ENCODE peak calls at places on chromosomes 16 and 17, in five cellular contexts. A is A549, J is sigmoid colon, N is tibial nerve, X is transverse colon. D is an unnamed sample.

GRCh38 chr17:35684046-35684802 is 47.2 kb upstream of the RASL10B start:
- DNase-seq in A (no peak), J (no peak), N (no peak), X (no peak), D (no peak)

GRCh38 chr17:80811181-80812105 is 180.2 kb upstream of the CHMP6 start:
- DNase-seq in A (no peak), J (peak; percentile 52), N (no peak), X (peak; percentile 8), D (no peak)

GRCh38 chr17:29163563-29163962 is 16.6 kb downstream of the MYO18A start:
- DNase-seq in A (no peak), J (no peak), N (no peak), X (no peak), D (no peak)

GRCh38 chr16:69444873-69445517 is 20.6 kb downstream of the CYB5B start:
- DNase-seq in A (no peak), J (no peak), N (no peak), X (no peak), D (no peak)

GRCh38 chr17:48541036-48541573 is 3.8 kb downstream of the HOXB2 start:
- DNase-seq in A (no peak), J (no peak), N (no peak), X (no peak), D (no peak)

GRCh38 chr17:62757518-62757951 is 50.6 kb downstream of the MARCHF10 start:
- DNase-seq in A (no peak), J (no peak), N (no peak), X (no peak), D (no peak)

GRCh38 chr16:24838554-24839266 is 7.1 kb upstream of the SLC5A11 start:
- DNase-seq in A (peak; percentile 37), J (no peak), N (peak; percentile 39), X (peak; percentile 26), D (no peak)

GRCh38 chr16:57803413-57803990 is 1.2 kb upstream of the KIFC3 start:
- DNase-seq in A (no peak), J (no peak), N (no peak), X (no peak), D (no peak)

GRCh38 chr17:59611503-59611902 is 8.2 kb upstream of the CLTC start:
- DNase-seq in A (no peak), J (no peak), N (no peak), X (no peak), D (no peak)

GRCh38 chr16:7849891-7850290 is 517.2 kb downstream of the RBFOX1 start:
- DNase-seq in A (no peak), J (no peak), N (no peak), X (no peak), D (no peak)

GRCh38 chr17:71183083-71183697 is 937.6 kb upstream of the SOX9 start:
- DNase-seq in A (no peak), J (no peak), N (no peak), X (no peak), D (no peak)

GRCh38 chr17:28684963-28685362 is 23.0 kb downstream of the SUPT6H start:
- DNase-seq in A (peak; percentile 63), J (peak; percentile 79), N (peak; percentile 23), X (peak; percentile 35), D (peak; percentile 44)

GRCh38 chr17:39014795-39015545 is 47.8 kb upstream of the FBXO47 start:
- DNase-seq in A (no peak), J (no peak), N (no peak), X (no peak), D (no peak)

GRCh38 chr17:50056217-50056960 is 479 bp downstream of the ITGA3 start:
- DNase-seq in A (no peak), J (peak; percentile 84), N (no peak), X (peak; percentile 71), D (peak; percentile 74)

GRCh38 chr16:89257757-89258465 is 40.4 kb downstream of the ZNF778 start:
- DNase-seq in A (no peak), J (no peak), N (no peak), X (no peak), D (no peak)

GRCh38 chr17:83176956-83177583 is 97.7 kb downstream of the METRNL start:
- DNase-seq in A (no peak), J (peak; percentile 52), N (no peak), X (no peak), D (no peak)

GRCh38 chr17:10776372-10776771 is 27.5 kb downstream of the TMEM238L start:
- DNase-seq in A (no peak), J (peak; percentile 5), N (no peak), X (no peak), D (no peak)

GRCh38 chr16:88412766-88413165 is 30.0 kb downstream of the ZNF469 start:
- DNase-seq in A (no peak), J (no peak), N (no peak), X (no peak), D (no peak)

GRCh38 chr17:66533572-66533971 is 231.2 kb downstream of the PRKCA start:
- DNase-seq in A (no peak), J (peak; percentile 73), N (no peak), X (no peak), D (no peak)

GRCh38 chr16:51419768-51420167 is 268.7 kb upstream of the SALL1 start:
- DNase-seq in A (no peak), J (no peak), N (no peak), X (no peak), D (no peak)

GRCh38 chr16:27328937-27329336 is 15.2 kb downstream of the IL4R start:
- DNase-seq in A (no peak), J (peak; percentile 52), N (no peak), X (no peak), D (no peak)

GRCh38 chr16:83441523-83441922 is 366.3 kb upstream of the HSBP1 start:
- DNase-seq in A (no peak), J (no peak), N (no peak), X (no peak), D (no peak)

GRCh38 chr17:33334703-33335102 is 41.6 kb upstream of the ASIC2 start:
- DNase-seq in A (no peak), J (no peak), N (no peak), X (no peak), D (no peak)

GRCh38 chr16:58339452-58339938 is 44.7 kb upstream of the PRSS54 start:
- DNase-seq in A (peak; percentile 30), J (no peak), N (no peak), X (no peak), D (no peak)

GRCh38 chr17:57554826-57555635 is 190.1 kb downstream of the CCDC182 start:
- DNase-seq in A (no peak), J (no peak), N (no peak), X (no peak), D (no peak)

GRCh38 chr17:81397314-81398169 is 2.3 kb downstream of the BAHCC1 start:
- DNase-seq in A (peak; percentile 79), J (no peak), N (no peak), X (peak; percentile 47), D (no peak)

DNA sequence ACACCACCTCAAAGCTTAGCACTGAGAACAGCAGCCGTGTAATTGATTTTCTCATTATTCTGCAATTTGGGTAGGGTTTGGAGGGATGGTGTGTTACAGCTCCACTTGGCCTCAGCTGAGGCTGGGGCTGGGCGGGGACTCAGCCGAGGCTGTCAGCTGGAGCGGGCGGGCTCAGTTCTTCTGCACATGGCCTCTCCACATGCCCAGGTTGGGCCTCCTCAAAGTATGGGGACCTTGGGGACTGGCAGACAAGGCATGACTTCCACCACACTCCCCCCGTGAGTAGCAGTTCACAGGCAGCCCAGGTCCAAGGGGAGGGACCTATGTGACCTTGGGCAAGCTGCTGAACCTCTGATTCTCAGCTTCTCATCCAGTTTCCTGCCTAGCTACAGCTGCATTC is 171.5 kb downstream of the IRF8 start:
- DNase-seq in A (no peak), J (no peak), N (no peak), X (no peak), D (no peak)
- TF ChIP-seq EP300 in A (no peak), J (no peak), N (no peak), X (no peak), D (no peak)

GRCh38 chr17:16258916-16259315 is 41.9 kb downstream of the PIGL start:
- DNase-seq in A (no peak), J (no peak), N (peak; percentile 12), X (no peak), D (no peak)

GRCh38 chr17:16261049-16261448 is 44.0 kb downstream of the PIGL start:
- DNase-seq in A (no peak), J (no peak), N (no peak), X (no peak), D (no peak)

GRCh38 chr17:16255481-16255901 is 38.5 kb downstream of the PIGL start:
- DNase-seq in A (no peak), J (peak; percentile 74), N (peak; percentile 18), X (peak; percentile 64), D (peak; percentile 49)

GRCh38 chr17:16262201-16262600 is 45.2 kb downstream of the PIGL start:
- DNase-seq in A (no peak), J (no peak), N (no peak), X (no peak), D (no peak)

GRCh38 chr17:16259926-16260325 is 42.9 kb downstream of the PIGL start:
- DNase-seq in A (no peak), J (no peak), N (no peak), X (no peak), D (no peak)
- TF ChIP-seq EP300 in A (no peak), J (no peak), N (no peak), X (no peak), D (no peak)

GRCh38 chr16:17511340-17511739 is 40.6 kb upstream of the XYLT1 start:
- DNase-seq in A (no peak), J (no peak), N (peak; percentile 14), X (no peak), D (no peak)
- TF ChIP-seq EP300 in A (no peak), J (no peak), N (peak; percentile 23), X (no peak), D (no peak)

GRCh38 chr17:45850468-45850867 is 5.8 kb downstream of the SPPL2C start:
- DNase-seq in A (no peak), J (no peak), N (no peak), X (no peak), D (no peak)

GRCh38 chr17:45852535-45853297 is 8.0 kb downstream of the SPPL2C start:
- DNase-seq in A (peak; percentile 57), J (peak; percentile 19), N (peak; percentile 85), X (peak; percentile 57), D (peak; percentile 71)

GRCh38 chr17:45851873-45852272 is 7.2 kb downstream of the SPPL2C start:
- DNase-seq in A (no peak), J (no peak), N (no peak), X (no peak), D (no peak)

GRCh38 chr17:45851022-45851421 is 6.3 kb downstream of the SPPL2C start:
- DNase-seq in A (no peak), J (no peak), N (no peak), X (no peak), D (no peak)

GRCh38 chr17:45851464-45851863 is 6.8 kb downstream of the SPPL2C start:
- DNase-seq in A (no peak), J (no peak), N (no peak), X (no peak), D (no peak)
- TF ChIP-seq EP300 in A (no peak), J (no peak), N (no peak), X (no peak), D (no peak)

GRCh38 chr16:19808061-19808621 is 76.5 kb downstream of the GPRC5B start:
- DNase-seq in A (peak; percentile 24), J (peak; percentile 36), N (no peak), X (no peak), D (no peak)
- TF ChIP-seq EP300 in A (no peak), J (no peak), N (no peak), X (no peak), D (no peak)

DNA sequence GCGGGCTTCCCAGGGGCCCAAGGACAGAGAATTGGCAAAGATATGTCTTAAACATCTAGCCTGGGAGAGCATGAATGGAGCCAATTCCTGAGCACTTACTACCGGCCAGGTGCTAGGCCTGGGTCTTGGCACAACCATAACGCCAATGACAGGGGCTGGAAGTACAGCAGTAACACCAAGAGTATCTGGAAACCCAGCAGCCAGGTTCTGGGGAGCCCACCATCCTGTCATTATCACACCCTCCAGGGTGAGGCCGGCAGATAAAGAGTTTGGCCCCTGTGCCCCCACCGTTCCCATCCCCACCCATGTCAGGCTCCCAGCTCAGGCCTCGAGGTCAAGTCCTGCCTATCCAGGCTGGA is 512 bp upstream of the TMC8 start:
- DNase-seq in A (no peak), J (no peak), N (no peak), X (no peak), D (no peak)
- TF ChIP-seq EP300 in A (no peak), J (no peak), N (no peak), X (no peak), D (no peak)

D was measured in ovary.